ENCODE peak calls at places on chromosomes 1 and 21, in four cellular contexts. Q, D, J and U are unnamed samples.

GRCh38 chr1:214569357-214570004 is 18.1 kb upstream of the PTPN14 start:
- DNase-seq in D (no peak), J (no peak), Q (no peak), U (no peak)

GRCh38 chr1:41849211-41849759 is 69.4 kb downstream of the HIVEP3 start:
- DNase-seq in D (no peak), J (no peak), Q (no peak), U (no peak)

GRCh38 chr1:246166841-246167240 is 340.2 kb downstream of the SMYD3 start:
- DNase-seq in D (no peak), J (no peak), Q (no peak), U (no peak)

GRCh38 chr21:44497641-44498243 is 42.3 kb downstream of the KRTAP10-1 start:
- DNase-seq in D (no peak), Q (peak; percentile 42), J (no peak), U (no peak)

GRCh38 chr21:37155216-37155615 is 82.2 kb downstream of the TTC3 start:
- DNase-seq in J (no peak), D (no peak), Q (no peak), U (no peak)

GRCh38 chr21:17690078-17690494 is 77.4 kb upstream of the BTG3 start:
- DNase-seq in D (no peak), Q (no peak), J (no peak), U (no peak)

GRCh38 chr1:187079330-187079729 is 250.6 kb downstream of the PLA2G4A start:
- DNase-seq in J (no peak), D (no peak), Q (no peak), U (no peak)

GRCh38 chr21:44405948-44406872 is 49.1 kb upstream of the LRRC3 start:
- DNase-seq in D (peak; percentile 22), J (no peak), Q (no peak), U (no peak)

GRCh38 chr1:29849038-29849750 is 612.9 kb downstream of the PTPRU start:
- DNase-seq in D (peak; percentile 79), Q (no peak), J (no peak), U (peak; percentile 22)

GRCh38 chr1:24911651-24912144 is 18.4 kb downstream of the RUNX3 start:
- DNase-seq in Q (no peak), J (no peak), D (no peak), U (no peak)

GRCh38 chr21:26116456-26117011 is 54.0 kb downstream of the APP start:
- DNase-seq in Q (no peak), J (no peak), D (no peak), U (no peak)

GRCh38 chr1:177959793-177960515 is 9.9 kb downstream of the SEC16B start:
- DNase-seq in J (no peak), D (no peak), Q (no peak), U (no peak)

GRCh38 chr1:184672013-184672726 is 82.5 kb downstream of the EDEM3 start:
- DNase-seq in D (no peak), Q (no peak), J (no peak), U (no peak)

GRCh38 chr21:44752701-44753235 is 41.4 kb upstream of the TSPEAR start:
- DNase-seq in D (no peak), J (peak; percentile 31), Q (peak; percentile 64), U (no peak)

GRCh38 chr21:28375708-28376385 is 616.8 kb downstream of the LTN1 start:
- DNase-seq in D (no peak), Q (no peak), J (no peak), U (no peak)

GRCh38 chr1:191026828-191027227 is 549.2 kb upstream of the BRINP3 start:
- DNase-seq in Q (no peak), D (no peak), J (no peak), U (no peak)

GRCh38 chr1:1034438-1034759 is 14.5 kb downstream of the AGRN start:
- DNase-seq in J (no peak), Q (no peak), D (no peak), U (no peak)

GRCh38 chr1:201739492-201740085 is 89.4 kb upstream of the IPO9 start:
- DNase-seq in Q (no peak), D (peak; percentile 74), J (peak; percentile 68), U (no peak)

GRCh38 chr1:150366416-150367296 is 2.7 kb downstream of the RPRD2 start:
- DNase-seq in J (no peak), Q (no peak), D (no peak), U (no peak)

GRCh38 chr1:65197636-65198035 is 49.6 kb downstream of the AK4 start:
- DNase-seq in J (no peak), Q (no peak), D (no peak), U (no peak)

GRCh38 chr1:31348449-31348848 is 24.4 kb downstream of the FABP3 start:
- DNase-seq in Q (no peak), J (no peak), D (no peak), U (no peak)

GRCh38 chr1:31736675-31737074 is 27.5 kb downstream of the ADGRB2 start:
- DNase-seq in Q (no peak), J (no peak), D (no peak), U (no peak)

GRCh38 chr1:158067651-158068050 is 74.2 kb downstream of the KIRREL1 start:
- DNase-seq in D (no peak), J (no peak), Q (peak; percentile 17), U (no peak)

GRCh38 chr1:25484096-25484495 is 53.4 kb downstream of the MACO1 start:
- DNase-seq in Q (peak; percentile 45), D (no peak), J (no peak), U (no peak)

GRCh38 chr1:200795151-200795550 is 56.5 kb downstream of the CAMSAP2 start:
- DNase-seq in J (no peak), Q (no peak), D (no peak), U (no peak)

GRCh38 chr1:27959792-27960603 is at the start of gene XKR8:
- DNase-seq in J (peak; percentile 90), Q (peak; percentile 52), D (peak; percentile 90), U (peak; percentile 77)

GRCh38 chr1:2982615-2983318 is 38.5 kb upstream of the ACTRT2 start:
- DNase-seq in Q (no peak), J (no peak), D (no peak), U (no peak)

GRCh38 chr1:99782397-99782796 is 16.0 kb upstream of the FRRS1 start:
- DNase-seq in J (no peak), Q (no peak), D (no peak), U (no peak)

GRCh38 chr1:12525311-12526181 is 92.5 kb downstream of the DHRS3 start:
- DNase-seq in Q (no peak), D (no peak), J (no peak), U (no peak)

GRCh38 chr1:183812686-183813569 is 8.0 kb downstream of the RGL1 start:
- DNase-seq in Q (peak; percentile 42), J (no peak), D (peak; percentile 61), U (no peak)

GRCh38 chr1:201038537-201038936 is 15.0 kb upstream of the KIF21B start:
- DNase-seq in J (no peak), D (no peak), Q (no peak), U (no peak)

GRCh38 chr1:108575241-108575850 is 15.4 kb downstream of the EEIG2 start:
- DNase-seq in D (no peak), J (no peak), Q (no peak), U (no peak)

GRCh38 chr1:221620437-221621384 is 121.2 kb downstream of the DUSP10 start:
- DNase-seq in D (no peak), Q (no peak), J (no peak), U (no peak)

GRCh38 chr1:40784771-40785151 is 1.2 kb downstream of the KCNQ4 start:
- DNase-seq in D (no peak), J (no peak), Q (no peak), U (no peak)

GRCh38 chr1:221742555-221743415 is 896 bp upstream of the DUSP10 start:
- DNase-seq in J (peak; percentile 89), Q (peak; percentile 79), D (peak; percentile 80), U (peak; percentile 81)

GRCh38 chr1:107883562-107883961 is 81.4 kb downstream of the VAV3 start:
- DNase-seq in D (no peak), Q (no peak), J (no peak), U (no peak)

GRCh38 chr1:10838541-10838940 is 42.1 kb upstream of the CASZ1 start:
- DNase-seq in D (no peak), J (no peak), Q (no peak), U (no peak)

GRCh38 chr1:226308166-226308722 is 720 bp downstream of the LIN9 start:
- DNase-seq in J (peak; percentile 55), Q (no peak), D (no peak), U (no peak)